ENCODE peak calls at places on chromosome 1, in nine cellular contexts. One of them, this sample, is unnamed.

GRCh38 chr1:63779338-63779819 is 5.6 kb downstream of the ROR1 start:
- DNase-seq in HCT116: no peak
- DNase-seq in Panc1: no peak
- DNase-seq in GM23338: peak; percentile 59
- DNase-seq in GM12878: no peak
- DNase-seq in SK-N-SH: no peak
- DNase-seq in HepG2: no peak
- DNase-seq in A549: no peak
- DNase-seq in K562: no peak
- DNase-seq in this sample: no peak

GRCh38 chr1:36988311-36988710 is 46.0 kb downstream of the GRIK3 start:
- DNase-seq in HCT116: no peak
- DNase-seq in Panc1: no peak
- DNase-seq in GM23338: no peak
- DNase-seq in GM12878: no peak
- DNase-seq in SK-N-SH: no peak
- DNase-seq in HepG2: no peak
- DNase-seq in A549: no peak
- DNase-seq in K562: no peak
- DNase-seq in this sample: no peak

GRCh38 chr1:174968750-174969244 is 30.9 kb upstream of the CACYBP start:
- DNase-seq in HCT116: no peak
- DNase-seq in Panc1: no peak
- DNase-seq in GM23338: no peak
- DNase-seq in GM12878: peak; percentile 79
- DNase-seq in SK-N-SH: no peak
- DNase-seq in HepG2: no peak
- DNase-seq in A549: no peak
- DNase-seq in K562: peak; percentile 36
- DNase-seq in this sample: peak; percentile 21

GRCh38 chr1:161730050-161730564 is 8.8 kb downstream of the FCRLB start:
- DNase-seq in HCT116: no peak
- DNase-seq in Panc1: no peak
- DNase-seq in GM23338: no peak
- DNase-seq in GM12878: no peak
- DNase-seq in SK-N-SH: no peak
- DNase-seq in HepG2: no peak
- DNase-seq in A549: no peak
- DNase-seq in K562: peak; percentile 50
- DNase-seq in this sample: no peak

GRCh38 chr1:14947421-14947820 is 206.1 kb upstream of the TMEM51 start:
- DNase-seq in HCT116: no peak
- DNase-seq in Panc1: no peak
- DNase-seq in GM23338: no peak
- DNase-seq in GM12878: no peak
- DNase-seq in SK-N-SH: no peak
- DNase-seq in HepG2: no peak
- DNase-seq in A549: no peak
- DNase-seq in K562: no peak
- DNase-seq in this sample: no peak

GRCh38 chr1:205068457-205069035 is 15.7 kb downstream of the TMEM81 start:
- DNase-seq in HCT116: no peak
- DNase-seq in Panc1: no peak
- DNase-seq in GM23338: no peak
- DNase-seq in GM12878: no peak
- DNase-seq in SK-N-SH: no peak
- DNase-seq in HepG2: no peak
- DNase-seq in A549: no peak
- DNase-seq in K562: no peak
- DNase-seq in this sample: no peak

GRCh38 chr1:2350486-2350885 is 40.9 kb downstream of the MORN1 start:
- DNase-seq in HCT116: no peak
- DNase-seq in Panc1: no peak
- DNase-seq in GM23338: no peak
- DNase-seq in GM12878: no peak
- DNase-seq in SK-N-SH: no peak
- DNase-seq in HepG2: no peak
- DNase-seq in A549: no peak
- DNase-seq in K562: no peak
- DNase-seq in this sample: no peak

GRCh38 chr1:196355206-196355786 is 252.9 kb downstream of the KCNT2 start:
- DNase-seq in HCT116: no peak
- DNase-seq in Panc1: no peak
- DNase-seq in GM23338: peak; percentile 50
- DNase-seq in GM12878: no peak
- DNase-seq in SK-N-SH: peak; percentile 2
- DNase-seq in HepG2: peak; percentile 3
- DNase-seq in A549: peak; percentile 33
- DNase-seq in K562: no peak
- DNase-seq in this sample: no peak

GRCh38 chr1:7625401-7625800 is 145.7 kb upstream of the VAMP3 start:
- DNase-seq in HCT116: no peak
- DNase-seq in Panc1: no peak
- DNase-seq in GM23338: no peak
- DNase-seq in GM12878: no peak
- DNase-seq in SK-N-SH: no peak
- DNase-seq in HepG2: no peak
- DNase-seq in A549: no peak
- DNase-seq in K562: no peak
- DNase-seq in this sample: no peak

GRCh38 chr1:183877321-183877720 is 72.4 kb downstream of the RGL1 start:
- DNase-seq in HCT116: no peak
- DNase-seq in Panc1: no peak
- DNase-seq in GM23338: no peak
- DNase-seq in GM12878: no peak
- DNase-seq in SK-N-SH: no peak
- DNase-seq in HepG2: no peak
- DNase-seq in A549: no peak
- DNase-seq in K562: no peak
- DNase-seq in this sample: no peak

GRCh38 chr1:112636597-112637256 is 17.1 kb downstream of the CAPZA1 start:
- DNase-seq in HCT116: no peak
- DNase-seq in Panc1: no peak
- DNase-seq in GM23338: no peak
- DNase-seq in GM12878: no peak
- DNase-seq in SK-N-SH: no peak
- DNase-seq in HepG2: no peak
- DNase-seq in A549: no peak
- DNase-seq in K562: no peak
- DNase-seq in this sample: no peak

DNA sequence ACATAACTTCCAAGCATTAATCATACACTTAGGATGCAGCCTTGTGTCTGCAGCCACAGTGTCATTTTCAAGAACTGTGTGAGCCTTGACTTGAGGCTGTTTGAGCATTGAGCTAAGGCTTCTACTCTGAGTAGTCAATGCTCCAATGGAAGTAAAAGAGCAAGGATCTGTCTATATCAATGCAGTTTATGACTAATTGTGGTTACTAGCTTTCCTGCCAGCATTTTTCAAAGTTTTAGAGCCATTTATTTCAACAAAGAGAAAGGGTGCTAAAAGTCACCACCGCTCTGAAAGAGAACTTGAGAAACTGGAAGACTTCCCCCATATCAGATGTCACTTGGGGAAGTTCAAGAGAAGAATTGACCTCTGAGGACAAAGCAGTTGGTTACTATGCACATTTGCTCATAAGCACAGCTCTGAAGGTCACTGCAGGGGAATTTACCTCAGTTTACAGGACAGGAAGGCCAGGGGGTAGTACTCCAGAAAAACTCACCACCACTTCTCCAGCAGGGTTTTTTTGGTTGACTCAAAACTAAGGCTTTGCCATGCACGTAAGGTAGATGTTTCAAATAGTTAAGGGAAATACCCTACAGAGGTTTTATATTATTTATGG is 24.5 kb upstream of the RGS1 start:
- DNase-seq in HCT116: peak; percentile 16
- DNase-seq in Panc1: no peak
- DNase-seq in GM23338: no peak
- DNase-seq in GM12878: peak; percentile 89
- DNase-seq in SK-N-SH: no peak
- DNase-seq in HepG2: no peak
- DNase-seq in A549: peak; percentile 7
- DNase-seq in K562: no peak
- DNase-seq in this sample: peak; percentile 61
- TF ChIP-seq REST in HCT116: no peak
- TF ChIP-seq REST in Panc1: no peak
- TF ChIP-seq REST in GM23338: no peak
- TF ChIP-seq REST in GM12878: no peak
- TF ChIP-seq REST in SK-N-SH: no peak
- TF ChIP-seq REST in HepG2: no peak
- TF ChIP-seq REST in A549: no peak
- TF ChIP-seq REST in K562: no peak
- TF ChIP-seq REST in this sample: no peak

DNA sequence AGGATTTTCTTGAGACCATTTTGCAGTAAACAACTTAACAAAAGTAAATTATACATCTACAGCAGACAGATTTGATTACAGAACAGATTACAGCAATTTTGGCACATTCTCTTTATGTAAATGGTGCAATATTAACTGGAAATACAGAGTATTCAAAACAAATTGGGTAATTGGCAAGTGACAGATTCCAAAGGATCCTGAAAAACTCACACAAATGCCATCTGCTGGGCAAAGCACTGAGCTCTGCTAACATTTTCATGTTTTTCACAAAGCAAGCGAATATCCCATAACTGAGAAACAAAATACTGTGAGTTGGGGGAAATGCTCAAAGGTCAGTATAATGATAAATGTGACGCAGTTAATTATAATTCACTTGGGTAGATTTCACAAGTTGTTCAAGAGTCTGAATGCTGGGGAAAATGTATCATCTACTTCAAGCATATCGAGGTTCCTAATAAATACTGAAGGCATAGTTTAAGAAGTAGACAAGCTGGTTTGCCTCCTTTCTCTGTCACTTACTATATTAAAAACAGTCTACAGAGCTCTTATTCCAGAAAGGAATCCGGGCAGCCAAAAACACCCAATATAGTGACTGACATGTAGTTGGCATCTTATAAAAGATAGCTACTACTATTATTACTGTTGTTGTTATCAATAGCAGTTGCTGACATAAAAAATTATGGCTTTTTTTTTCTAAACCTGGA is 75.8 kb upstream of the SDC3 start:
- DNase-seq in HCT116: no peak
- DNase-seq in Panc1: no peak
- DNase-seq in GM23338: no peak
- DNase-seq in GM12878: no peak
- DNase-seq in SK-N-SH: no peak
- DNase-seq in HepG2: no peak
- DNase-seq in A549: no peak
- DNase-seq in K562: no peak
- DNase-seq in this sample: no peak
- TF ChIP-seq REST in HCT116: no peak
- TF ChIP-seq REST in Panc1: no peak
- TF ChIP-seq REST in GM23338: no peak
- TF ChIP-seq REST in GM12878: no peak
- TF ChIP-seq REST in SK-N-SH: no peak
- TF ChIP-seq REST in HepG2: no peak
- TF ChIP-seq REST in A549: no peak
- TF ChIP-seq REST in K562: no peak
- TF ChIP-seq REST in this sample: no peak

GRCh38 chr1:83799474-83800085 is 199.4 kb downstream of the TTLL7 start:
- DNase-seq in HCT116: no peak
- DNase-seq in Panc1: no peak
- DNase-seq in GM23338: no peak
- DNase-seq in GM12878: no peak
- DNase-seq in SK-N-SH: no peak
- DNase-seq in HepG2: no peak
- DNase-seq in A549: no peak
- DNase-seq in K562: no peak
- DNase-seq in this sample: no peak
- TF ChIP-seq REST in HCT116: no peak
- TF ChIP-seq REST in Panc1: no peak
- TF ChIP-seq REST in GM23338: no peak
- TF ChIP-seq REST in GM12878: no peak
- TF ChIP-seq REST in SK-N-SH: no peak
- TF ChIP-seq REST in HepG2: no peak
- TF ChIP-seq REST in A549: no peak
- TF ChIP-seq REST in K562: no peak
- TF ChIP-seq REST in this sample: no peak

DNA sequence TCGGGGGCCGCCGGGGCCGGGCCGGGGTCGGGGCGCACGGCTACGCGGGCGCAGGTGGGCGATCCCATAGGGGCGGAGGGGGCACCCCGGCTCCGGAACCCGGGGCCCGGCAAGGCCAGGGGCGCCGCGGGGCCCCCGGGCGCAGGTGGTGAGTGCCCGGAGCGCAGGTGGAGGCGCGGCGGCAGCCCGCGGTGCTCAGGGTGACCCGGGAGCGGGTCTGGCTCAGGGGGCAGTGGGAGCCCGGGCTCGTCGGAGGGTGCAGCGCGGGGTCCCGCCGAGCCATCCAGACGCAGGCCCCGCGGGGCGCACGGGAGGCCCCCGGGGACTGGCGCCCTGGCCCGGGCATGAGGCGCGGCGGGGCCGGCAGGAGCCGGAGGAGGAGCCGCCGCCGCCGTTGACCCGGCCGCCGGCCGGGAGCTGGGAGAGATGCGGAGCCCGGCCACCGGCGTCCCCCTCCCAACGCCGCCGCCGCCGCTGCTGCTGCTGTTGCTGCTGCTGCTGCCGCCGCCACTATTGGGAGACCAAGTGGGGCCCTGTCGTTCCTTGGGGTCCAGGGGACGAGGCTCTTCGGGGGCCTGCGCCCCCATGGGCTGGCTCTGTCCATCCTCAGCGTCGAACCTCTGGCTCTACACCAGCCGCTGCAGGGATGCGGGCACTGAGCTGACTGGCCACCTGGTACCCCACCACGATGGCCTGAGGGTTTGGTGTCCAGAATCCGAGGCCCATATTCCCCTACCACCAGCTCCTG is 489 bp downstream of the CELSR2 start:
- DNase-seq in HCT116: no peak
- DNase-seq in Panc1: no peak
- DNase-seq in GM23338: peak; percentile 51
- DNase-seq in GM12878: no peak
- DNase-seq in SK-N-SH: peak; percentile 83
- DNase-seq in HepG2: no peak
- DNase-seq in A549: no peak
- DNase-seq in K562: peak; percentile 62
- DNase-seq in this sample: no peak
- TF ChIP-seq REST in HCT116: no peak
- TF ChIP-seq REST in Panc1: no peak
- TF ChIP-seq REST in GM23338: no peak
- TF ChIP-seq REST in GM12878: no peak
- TF ChIP-seq REST in SK-N-SH: no peak
- TF ChIP-seq REST in HepG2: no peak
- TF ChIP-seq REST in A549: no peak
- TF ChIP-seq REST in K562: no peak
- TF ChIP-seq REST in this sample: no peak

This sample was measured in HL-60.